ENCODE peak calls at places on chromosomes 7 and 10, in ten cellular contexts. I is IMR-90, H is colonic mucosa, Z is neural progenitor cell, X is Caco-2, D is astrocyte, S is heart left ventricle, G is BJ, C is brain microvascular endothelial cell, K is cardiac muscle cell. V is an unnamed sample. For H3K27me3, the result is how much of the 10 kb centered on the place peaks cover.

GRCh38 chr10:1368772-1369171 is 312.6 kb downstream of the WDR37 start:
- DNase-seq in X (peak), C (no peak), H (peak), Z (peak), I (no peak), S (no peak), D (no peak), G (no peak), K (peak), V (no peak)

GRCh38 chr10:131653140-131653539 is 247.7 kb upstream of the PPP2R2D start:
- DNase-seq in C (no peak), G (no peak), S (no peak), X (no peak), D (no peak), I (no peak), H (no peak), Z (no peak), K (no peak), V (no peak)

GRCh38 chr7:27117687-27118491 is 12.7 kb downstream of the HOXA4 start:
- DNase-seq in K (no peak), I (peak), G (no peak), S (no peak), H (peak), Z (no peak), X (no peak), C (no peak), D (peak), V (no peak)

GRCh38 chr10:79003183-79004100 is 65.3 kb upstream of the ZMIZ1 start:
- DNase-seq in S (peak), I (no peak), K (peak), D (no peak), H (no peak), G (no peak), Z (no peak), X (no peak), C (no peak), V (no peak)

GRCh38 chr7:787332-788240 is 44.7 kb upstream of the SUN1 start:
- DNase-seq in H (no peak), K (no peak), I (no peak), D (no peak), S (no peak), Z (no peak), C (no peak), X (no peak), G (no peak), V (no peak)

GRCh38 chr7:125663961-125664360 is 734.3 kb upstream of the POT1 start:
- DNase-seq in X (no peak), I (no peak), D (no peak), C (no peak), H (no peak), S (no peak), Z (no peak), K (no peak), G (no peak), V (no peak)

GRCh38 chr7:129779602-129780256 is 168.2 kb downstream of the NRF1 start:
- DNase-seq in H (no peak), G (no peak), K (peak), C (no peak), S (no peak), Z (peak), I (no peak), D (no peak), X (peak), V (peak)

GRCh38 chr10:102132193-102132562 is 662 bp upstream of the PPRC1 start:
- DNase-seq in K (no peak), I (no peak), C (no peak), H (no peak), X (no peak), Z (no peak), S (no peak), G (no peak), D (no peak), V (no peak)

GRCh38 chr10:105855791-105856190 is 1214.7 kb downstream of the SORCS3 start:
- DNase-seq in C (no peak), K (no peak), G (no peak), S (no peak), H (no peak), X (no peak), D (no peak), Z (no peak), I (no peak), V (no peak)

GRCh38 chr10:117373848-117374505 is 1.3 kb downstream of the PDZD8 start:
- DNase-seq in G (no peak), S (peak), X (peak), H (peak), I (peak), D (peak), K (peak), C (no peak), Z (peak), V (peak)

GRCh38 chr10:86330778-86331763 is 35.5 kb downstream of the GRID1 start:
- DNase-seq in Z (no peak), K (no peak), C (no peak), I (no peak), G (no peak), S (no peak), H (no peak), D (no peak), X (no peak), V (no peak)

GRCh38 chr7:80312139-80312661 is 177.6 kb downstream of the GNAI1 start:
- DNase-seq in S (no peak), D (peak), I (peak), X (no peak), C (peak), H (peak), K (no peak), Z (no peak), G (peak), V (peak)

GRCh38 chr10:8004469-8005000 is 50.0 kb upstream of the GATA3 start:
- DNase-seq in I (no peak), G (no peak), C (no peak), K (no peak), D (no peak), S (no peak), H (no peak), Z (no peak), X (no peak), V (no peak)

GRCh38 chr10:26213157-26213780 is 3.3 kb upstream of the GAD2 start:
- DNase-seq in S (no peak), G (no peak), X (no peak), C (no peak), H (no peak), Z (peak), I (no peak), K (no peak), D (no peak), V (no peak)

GRCh38 chr7:131502810-131503545 is 53.5 kb downstream of the PODXL start:
- DNase-seq in G (no peak), C (peak), I (peak), D (no peak), X (no peak), H (no peak), K (peak), Z (no peak), S (peak), V (no peak)

GRCh38 chr10:97517778-97518561 is 19.2 kb downstream of the UBTD1 start:
- DNase-seq in S (no peak), I (no peak), H (no peak), C (no peak), G (no peak), K (no peak), X (no peak), Z (no peak), D (no peak), V (peak)

GRCh38 chr10:33703897-33704825 is 369.7 kb upstream of the NRP1 start:
- DNase-seq in S (no peak), G (peak), Z (peak), D (peak), H (no peak), C (no peak), X (no peak), I (peak), K (peak), V (peak)

GRCh38 chr10:60963441-60964256 is 19.7 kb upstream of the RHOBTB1 start:
- DNase-seq in I (peak), C (peak), G (no peak), D (peak), H (no peak), Z (no peak), S (no peak), K (no peak), X (no peak), V (peak)

GRCh38 chr7:148856891-148857290 is 27.2 kb downstream of the EZH2 start:
- DNase-seq in D (peak), K (no peak), C (peak), X (no peak), Z (no peak), H (no peak), S (no peak), I (peak), G (no peak), V (no peak)

GRCh38 chr7:115208710-115209540 is 287.0 kb downstream of the MDFIC start:
- DNase-seq in D (no peak), S (no peak), Z (no peak), C (no peak), H (no peak), I (no peak), G (no peak), X (no peak), K (no peak), V (peak)

GRCh38 chr10:8174762-8175161 is 120.3 kb downstream of the GATA3 start:
- DNase-seq in H (no peak), S (no peak), K (peak), C (no peak), X (peak), G (no peak), D (no peak), Z (peak), I (no peak), V (no peak)

GRCh38 chr7:22325671-22326070 is 31.3 kb downstream of the RAPGEF5 start:
- DNase-seq in H (no peak), C (no peak), S (no peak), K (no peak), I (no peak), Z (no peak), X (no peak), D (no peak), G (no peak), V (no peak)

GRCh38 chr10:27285093-27285492 is 44.5 kb upstream of the ACBD5 start:
- DNase-seq in G (no peak), H (no peak), Z (peak), D (peak), I (peak), X (peak), S (no peak), C (no peak), K (peak), V (peak)

GRCh38 chr10:103192089-103192450 is 1.0 kb downstream of the NT5C2 start:
- DNase-seq in G (no peak), H (no peak), C (no peak), Z (no peak), K (no peak), S (no peak), D (no peak), I (no peak), X (no peak), V (peak)

GRCh38 chr7:48634116-48634632 is 290.2 kb upstream of the CDC14C start:
- DNase-seq in K (no peak), X (no peak), I (no peak), S (no peak), C (no peak), Z (no peak), D (no peak), H (no peak), G (no peak), V (no peak)

GRCh38 chr7:157497367-157497743 is 160.6 kb downstream of the DNAJB6 start:
- DNase-seq in H (no peak), C (no peak), S (no peak), D (no peak), K (no peak), I (no peak), G (no peak), X (no peak), Z (no peak), V (no peak)

GRCh38 chr7:23378996-23379395 is 79.9 kb downstream of the MALSU1 start:
- DNase-seq in D (no peak), I (no peak), C (no peak), G (no peak), X (peak), S (no peak), Z (no peak), K (no peak), H (no peak), V (no peak)

GRCh38 chr7:32496052-32496813 is 944 bp downstream of the AVL9 start:
- DNase-seq in Z (no peak), D (no peak), X (no peak), H (no peak), S (no peak), G (no peak), K (no peak), I (no peak), C (no peak), V (no peak)

GRCh38 chr10:5566606-5567005 is 41.8 kb downstream of the CALML3 start:
- DNase-seq in S (no peak), H (no peak), C (no peak), K (no peak), Z (no peak), G (no peak), I (peak), X (no peak), D (no peak), V (peak)

GRCh38 chr7:35424869-35425495 is 171.1 kb upstream of the TBX20 start:
- DNase-seq in I (peak), K (peak), G (no peak), H (peak), S (peak), X (peak), Z (peak), C (peak), D (peak), V (peak)
- TF ChIP-seq CTCF in I (peak), K (peak), G (peak), H (peak), S (peak), X (peak), Z (peak), C (peak), D (peak), V (peak)

GRCh38 chr10:62858364-62858763 is 42.2 kb upstream of the EGR2 start:
- DNase-seq in I (peak), C (no peak), G (no peak), K (no peak), X (no peak), D (peak), Z (no peak), S (peak), H (no peak), V (no peak)

GRCh38 chr10:62861507-62861906 is 45.3 kb upstream of the EGR2 start:
- DNase-seq in G (no peak), K (no peak), S (no peak), H (no peak), D (peak), C (no peak), X (no peak), Z (no peak), I (no peak), V (no peak)

GRCh38 chr10:62856021-62856420 is 39.9 kb upstream of the EGR2 start:
- DNase-seq in K (no peak), I (no peak), S (no peak), X (no peak), G (no peak), D (no peak), Z (no peak), C (no peak), H (no peak), V (no peak)

GRCh38 chr10:62862447-62862846 is 46.3 kb upstream of the EGR2 start:
- DNase-seq in S (no peak), H (no peak), C (no peak), G (no peak), D (no peak), X (no peak), Z (no peak), K (no peak), I (no peak), V (no peak)

GRCh38 chr10:62860946-62861345 is 44.8 kb upstream of the EGR2 start:
- DNase-seq in G (no peak), S (no peak), C (no peak), X (no peak), H (no peak), K (no peak), D (no peak), I (no peak), Z (no peak), V (no peak)
- H3K27me3 ChIP-seq in G (under half), S (under half), C (under half), X (under half), H (under half), K (under half), D (under half), I (under half), Z (under half), V (under half)

DNA sequence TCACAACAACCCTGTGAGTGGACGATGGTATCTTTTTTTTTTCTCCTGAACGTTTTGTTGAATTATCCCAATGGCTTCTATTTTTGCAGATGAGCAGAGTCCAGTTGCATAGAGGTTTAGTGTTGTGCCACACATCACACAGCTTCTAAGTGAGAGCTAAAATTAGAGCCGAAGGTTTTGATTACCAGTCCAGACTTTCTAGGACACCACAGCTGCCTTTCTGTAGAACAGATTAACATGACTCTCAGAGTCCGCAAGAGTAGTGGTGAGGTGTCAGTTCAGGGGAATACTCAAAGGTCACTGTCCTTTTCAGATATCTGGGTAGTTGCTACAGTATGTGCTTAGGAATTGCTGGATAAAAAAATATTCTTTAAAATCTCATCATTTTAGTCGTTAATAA is 13.8 kb downstream of the SGPL1 start:
- DNase-seq in D (no peak), Z (no peak), K (peak), I (no peak), H (no peak), X (no peak), S (no peak), C (no peak), G (no peak), V (no peak)
- H3K4me3 ChIP-seq in D (no peak), Z (no peak), K (peak), I (no peak), H (no peak), X (no peak), S (no peak), C (no peak), G (no peak), V (no peak)

DNA sequence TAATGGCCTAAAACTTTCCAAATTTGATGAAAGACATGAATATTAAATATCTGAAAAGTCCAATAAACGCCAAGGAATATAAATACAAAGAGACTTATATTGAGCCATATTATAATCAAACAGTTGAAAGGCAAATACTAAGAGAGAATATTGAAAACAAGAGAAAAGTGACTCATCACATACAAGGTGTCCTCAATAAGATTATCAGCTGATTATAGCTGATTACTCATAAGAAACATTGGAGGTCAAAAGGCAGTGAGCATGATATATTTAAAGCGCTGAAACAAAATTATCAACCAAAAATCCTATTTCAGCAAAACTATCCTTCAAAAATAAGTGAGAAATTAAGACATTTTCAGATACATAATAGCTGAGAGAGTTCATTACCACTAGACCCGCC is 7.8 kb upstream of the NPC1L1 start:
- DNase-seq in D (no peak), G (no peak), I (no peak), C (no peak), X (no peak), H (no peak), S (no peak), Z (no peak), K (no peak), V (peak)
- TF ChIP-seq CTCF in D (no peak), G (no peak), I (no peak), C (no peak), X (no peak), H (no peak), S (no peak), Z (no peak), K (no peak), V (no peak)

V was measured in bronchial epithelial cell.